ENCODE peak calls at places on chromosomes 3 and 15, in six cellular contexts. E is CD8-positive, alpha-beta memory T cell; S is CD8-positive, alpha-beta T cell; R is RWPE2; M is IMR-90; Q is gastrocnemius medialis. V is an unnamed sample.

GRCh38 chr15:59352683-59353082 is 20.0 kb downstream of the MYO1E start:
- DNase-seq in E (no peak), S (no peak), R (no peak), M (no peak), Q (no peak), V (no peak)

GRCh38 chr3:189270248-189270832 is 98.6 kb downstream of the TPRG1 start:
- DNase-seq in E (no peak), S (no peak), R (peak; percentile 73), M (peak; percentile 66), Q (peak; percentile 70), V (no peak)

GRCh38 chr3:169289303-169289702 is 374.2 kb downstream of the MECOM start:
- DNase-seq in E (no peak), S (no peak), R (no peak), M (no peak), Q (no peak), V (no peak)

GRCh38 chr3:122660575-122660974 is 20.1 kb upstream of the PARP14 start:
- DNase-seq in E (no peak), S (no peak), R (no peak), M (no peak), Q (no peak), V (no peak)

GRCh38 chr3:52327486-52328290 is 11.6 kb downstream of the DNAH1 start:
- DNase-seq in E (peak; percentile 39), S (no peak), R (no peak), M (no peak), Q (no peak), V (no peak)

GRCh38 chr3:120093119-120093922 is 926 bp downstream of the GSK3B start:
- DNase-seq in E (no peak), S (no peak), R (no peak), M (peak; percentile 85), Q (peak; percentile 18), V (peak; percentile 34)

GRCh38 chr3:134083626-134084229 is 54.0 kb upstream of the SLCO2A1 start:
- DNase-seq in E (no peak), S (no peak), R (no peak), M (no peak), Q (no peak), V (no peak)

GRCh38 chr3:111691293-111691909 is 96.3 kb upstream of the ZBED2 start:
- DNase-seq in E (no peak), S (no peak), R (no peak), M (peak; percentile 76), Q (no peak), V (no peak)

GRCh38 chr15:90124487-90124886 is 22.2 kb upstream of the IDH2 start:
- DNase-seq in E (no peak), S (no peak), R (no peak), M (no peak), Q (no peak), V (no peak)

GRCh38 chr15:58453931-58454793 is 22.4 kb downstream of the LIPC start:
- DNase-seq in E (no peak), S (no peak), R (no peak), M (no peak), Q (no peak), V (no peak)

GRCh38 chr3:190346541-190346940 is 24.3 kb upstream of the CLDN1 start:
- DNase-seq in E (no peak), S (no peak), R (no peak), M (peak; percentile 7), Q (no peak), V (no peak)

GRCh38 chr3:191961529-191961928 is 500.6 kb downstream of the PYDC2 start:
- DNase-seq in E (no peak), S (no peak), R (no peak), M (no peak), Q (no peak), V (no peak)

GRCh38 chr3:150183619-150184425 is 213.1 kb upstream of the PFN2 start:
- DNase-seq in E (peak; percentile 57), S (peak; percentile 64), R (peak; percentile 60), M (peak; percentile 83), Q (peak; percentile 82), V (peak; percentile 25)

DNA sequence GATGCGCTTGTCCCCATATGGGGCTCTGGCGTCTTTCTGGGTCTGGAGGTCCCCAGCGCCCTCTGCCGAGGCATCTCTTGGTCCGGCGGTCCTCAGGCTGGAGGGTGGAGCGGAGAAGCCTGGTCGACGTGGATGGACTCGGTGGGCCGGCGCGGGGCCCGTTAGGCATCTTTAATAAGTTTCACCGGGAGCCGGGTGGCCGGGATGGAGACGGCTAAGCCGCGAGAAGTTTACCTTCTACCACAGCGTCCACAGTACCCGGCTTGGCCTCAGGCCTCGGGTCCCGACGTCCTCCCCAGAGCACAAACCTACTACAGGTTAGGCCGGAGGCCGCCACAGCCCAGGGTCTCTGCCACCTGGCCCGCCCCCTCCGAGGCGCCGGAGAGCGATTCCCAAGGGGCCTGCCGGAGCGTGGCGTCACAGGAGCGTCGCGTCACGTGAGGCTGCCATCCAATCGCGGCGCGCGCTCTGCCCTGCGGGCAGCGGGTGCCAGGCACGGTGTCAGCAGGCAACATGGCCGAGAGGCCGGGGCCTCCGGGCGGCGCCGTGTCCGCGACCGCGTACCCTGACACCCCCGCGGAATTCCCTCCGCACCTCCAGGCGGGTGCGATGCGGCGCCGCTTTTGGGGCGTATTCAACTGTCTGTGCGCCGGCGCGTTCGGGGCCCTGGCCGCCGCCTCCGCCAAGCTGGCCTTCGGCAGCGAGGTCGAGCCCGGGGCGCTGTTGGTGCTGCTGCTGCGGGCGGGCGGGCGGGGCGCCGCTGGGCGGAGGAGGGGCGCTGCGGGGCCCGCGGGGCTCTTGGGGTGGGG is at the start of gene TMEM42:
- DNase-seq in E (peak; percentile 91), S (peak; percentile 92), R (peak; percentile 84), M (peak; percentile 90), Q (peak; percentile 85), V (peak; percentile 66)
- H3K27ac ChIP-seq in E (peak within 1 kb of the TSS; percentile 87), S (peak within 1 kb of the TSS; percentile 90), R (peak within 1 kb of the TSS; percentile 70), M (peak within 1 kb of the TSS; percentile 82), Q (peak within 1 kb of the TSS; percentile 94), V (peak within 1 kb of the TSS; percentile 91)

GRCh38 chr3:6216135-6216792 is 644.7 kb upstream of the GRM7 start:
- DNase-seq in E (no peak), S (no peak), R (no peak), M (no peak), Q (no peak), V (no peak)
- H3K9me3 ChIP-seq in E (no peaks in the 10 kb centered on the region), S (no peaks in the 10 kb centered on the region), R (no peaks in the 10 kb centered on the region), M (no peaks in the 10 kb centered on the region), Q (no peaks in the 10 kb centered on the region), V (no peaks in the 10 kb centered on the region)

DNA sequence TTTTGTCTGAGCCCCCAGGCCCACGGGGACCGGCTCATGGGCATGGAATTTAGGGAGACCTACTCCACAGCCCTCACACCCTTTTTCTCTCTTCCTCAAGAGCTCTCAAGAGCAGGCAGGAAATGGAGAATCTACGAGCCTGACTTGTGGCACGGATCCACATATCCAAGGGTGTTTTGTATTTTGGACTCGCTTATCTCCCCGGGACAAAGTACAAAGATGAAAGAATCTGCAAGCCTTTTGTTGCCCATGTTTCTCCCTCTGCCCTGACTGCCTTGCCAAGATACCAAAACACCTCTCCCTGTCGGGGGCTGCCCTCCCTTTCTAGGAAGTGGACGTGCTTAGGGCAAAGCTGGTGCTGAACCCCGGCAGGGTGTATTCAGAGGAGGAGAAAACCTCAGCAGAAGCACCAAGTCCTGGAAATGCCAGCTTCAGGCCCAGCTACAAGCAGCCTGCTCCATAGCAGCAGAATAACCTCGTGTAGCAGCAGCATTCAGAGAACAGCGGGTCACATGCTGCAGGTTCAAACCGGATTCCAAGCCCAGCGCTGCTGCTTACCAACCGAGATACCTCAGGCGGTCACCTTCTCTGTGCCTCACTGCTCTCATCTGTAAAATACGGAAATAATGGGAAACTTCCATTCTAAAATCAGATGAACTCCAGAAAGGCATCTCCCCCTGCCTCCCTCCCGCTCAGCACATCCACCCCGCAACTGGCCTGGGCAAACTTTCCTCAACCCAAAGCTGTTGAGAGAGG is 35.2 kb downstream of the DNASE1L3 start:
- DNase-seq in E (no peak), S (no peak), R (no peak), M (peak; percentile 46), Q (no peak), V (no peak)
- H3K27ac ChIP-seq in E (no peak overlapping the region), S (no peak overlapping the region), R (peak overlapping the region; percentile 67), M (no peak overlapping the region), Q (peak overlapping the region; percentile 11), V (peak overlapping the region; percentile 23)

GRCh38 chr15:75151214-75152128 is 50.2 kb upstream of the C15orf39 start:
- DNase-seq in E (no peak), S (no peak), R (no peak), M (no peak), Q (no peak), V (no peak)

GRCh38 chr15:75145027-75145841 is 56.4 kb upstream of the C15orf39 start:
- DNase-seq in E (no peak), S (no peak), R (peak; percentile 74), M (no peak), Q (no peak), V (no peak)

GRCh38 chr15:75152382-75153079 is 49.2 kb upstream of the C15orf39 start:
- DNase-seq in E (no peak), S (no peak), R (no peak), M (no peak), Q (no peak), V (no peak)

GRCh38 chr15:75149911-75150709 is 51.6 kb upstream of the C15orf39 start:
- DNase-seq in E (no peak), S (no peak), R (peak; percentile 93), M (peak; percentile 38), Q (no peak), V (no peak)

DNA sequence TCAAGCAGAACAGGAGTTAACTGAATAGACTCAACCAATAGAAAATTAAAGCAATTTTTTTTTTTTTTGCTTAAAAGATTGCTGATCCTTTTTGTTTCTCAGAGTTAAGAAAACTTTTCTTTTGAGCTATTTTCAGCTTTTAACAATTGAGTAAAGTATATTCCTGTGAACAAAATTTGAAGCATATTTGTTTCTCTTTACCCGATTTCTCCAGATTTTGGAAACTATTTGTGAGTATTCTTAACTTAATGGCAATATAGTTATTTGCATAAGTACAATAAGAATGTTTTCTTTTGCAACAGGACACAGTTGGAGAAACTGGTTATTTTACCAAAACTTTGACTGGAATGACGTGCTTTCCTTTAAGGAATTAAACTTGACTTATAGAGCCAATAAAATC is 53.4 kb upstream of the C15orf39 start:
- DNase-seq in E (no peak), S (no peak), R (no peak), M (no peak), Q (no peak), V (no peak)
- H3K9me3 ChIP-seq in E (peaks cover 10% of the 10 kb centered on the region), S (peaks cover 8% of the 10 kb centered on the region), R (peaks cover 9% of the 10 kb centered on the region), M (peaks cover 29% of the 10 kb centered on the region), Q (peaks cover 5% of the 10 kb centered on the region), V (peaks cover 17% of the 10 kb centered on the region)

GRCh38 chr3:195909645-195910498 is 1.5 kb upstream of the TNK2 start:
- DNase-seq in E (peak; percentile 92), S (peak; percentile 95), R (peak; percentile 80), M (peak; percentile 61), Q (peak; percentile 87), V (no peak)
- H3K27ac ChIP-seq in E (peak overlapping the region; percentile 64), S (peak overlapping the region; percentile 35), R (peak overlapping the region; percentile 60), M (peak overlapping the region; percentile 59), Q (peak overlapping the region; percentile 98), V (peak overlapping the region; percentile 61)

V was measured in thoracic aorta.